ENCODE peak calls at places on chromosomes 4 and X, in five cellular contexts. V is NCI-H69, L is RPMI8226, J is HFFc6, X is head of caudate nucleus. N is an unnamed sample.

GRCh38 chrX:1389181-1389992 is 2.5 kb downstream of the SLC25A6 start:
- DNase-seq in V (no peak), L (no peak), J (no peak), X (no peak), N (peak)

GRCh38 chr4:7513731-7514130 is 79.0 kb upstream of the PSAPL1 start:
- DNase-seq in V (no peak), L (no peak), J (peak), X (peak), N (no peak)

GRCh38 chr4:52091811-52092210 is 40.7 kb downstream of the SPATA18 start:
- DNase-seq in V (peak), L (no peak), J (peak), X (no peak), N (no peak)

GRCh38 chr4:7766661-7767345 is 172.9 kb downstream of the AFAP1 start:
- DNase-seq in V (no peak), L (no peak), J (no peak), X (no peak), N (no peak)

GRCh38 chr4:147831452-147832192 is 99.7 kb downstream of the ARHGAP10 start:
- DNase-seq in V (no peak), L (no peak), J (peak), X (no peak), N (no peak)

GRCh38 chr4:24664956-24665355 is 80.6 kb upstream of the DHX15 start:
- DNase-seq in V (no peak), L (no peak), J (peak), X (peak), N (no peak)

GRCh38 chrX:153882086-153882498 is 3.9 kb downstream of the L1CAM start:
- DNase-seq in V (no peak), L (no peak), J (peak), X (peak), N (no peak)

GRCh38 chr4:105588252-105588651 is 35.8 kb downstream of the ARHGEF38 start:
- DNase-seq in V (no peak), L (no peak), J (no peak), X (no peak), N (no peak)

GRCh38 chr4:113452868-113453620 is 308.5 kb downstream of the CAMK2D start:
- DNase-seq in V (peak), L (no peak), J (peak), X (no peak), N (no peak)

GRCh38 chrX:19097553-19097952 is 24.7 kb downstream of the ADGRG2 start:
- DNase-seq in V (no peak), L (no peak), J (no peak), X (no peak), N (no peak)

GRCh38 chr4:85734446-85734845 is 259.5 kb downstream of the ARHGAP24 start:
- DNase-seq in V (peak), L (no peak), J (no peak), X (no peak), N (peak)

GRCh38 chrX:72169008-72169728 is 12.4 kb upstream of the PIN4 start:
- DNase-seq in V (no peak), L (peak), J (no peak), X (no peak), N (no peak)

GRCh38 chr4:15550491-15550890 is 80.8 kb downstream of the CC2D2A start:
- DNase-seq in V (no peak), L (no peak), J (no peak), X (no peak), N (no peak)